ENCODE peak calls at places on chromosomes 16 and 17, in nine cellular contexts. E, T, H, U, M, B, A, P and F are unnamed samples.

GRCh38 chr16:13291934-13292333 is 390.5 kb downstream of the SHISA9 start:
- DNase-seq in E (peak; percentile 74), T (no peak), H (no peak), U (no peak), M (no peak), B (no peak), A (no peak), P (no peak), F (peak; percentile 33)

GRCh38 chr17:44417553-44417952 is 28.1 kb upstream of the ITGA2B start:
- DNase-seq in E (no peak), T (peak; percentile 35), H (no peak), U (no peak), M (no peak), B (peak; percentile 91), A (peak; percentile 51), P (peak; percentile 35), F (no peak)

GRCh38 chr17:79023886-79024771 is at the start of gene C1QTNF1:
- DNase-seq in E (peak; percentile 86), T (peak; percentile 79), H (peak; percentile 96), U (peak; percentile 59), M (peak; percentile 92), B (peak; percentile 52), A (no peak), P (no peak), F (peak; percentile 55)

GRCh38 chr16:25093208-25094061 is 18.1 kb upstream of the LCMT1 start:
- DNase-seq in E (no peak), T (no peak), H (no peak), U (no peak), M (no peak), B (no peak), A (no peak), P (no peak), F (no peak)

GRCh38 chr16:11700264-11701029 is 32.2 kb downstream of the SNN start:
- DNase-seq in E (no peak), T (no peak), H (no peak), U (no peak), M (peak; percentile 78), B (no peak), A (no peak), P (no peak), F (no peak)

GRCh38 chr17:17108681-17109049 is 66.4 kb downstream of the MPRIP start:
- DNase-seq in E (no peak), T (no peak), H (no peak), U (no peak), M (no peak), B (no peak), A (no peak), P (no peak), F (no peak)

GRCh38 chr16:21608647-21609328 is 9.4 kb downstream of the METTL9 start:
- DNase-seq in E (peak; percentile 36), T (no peak), H (no peak), U (no peak), M (no peak), B (peak; percentile 63), A (no peak), P (no peak), F (no peak)

GRCh38 chr17:54021418-54021817 is 198.7 kb downstream of the KIF2B start:
- DNase-seq in E (no peak), T (no peak), H (no peak), U (no peak), M (no peak), B (no peak), A (no peak), P (no peak), F (no peak)

GRCh38 chr17:60699090-60699489 is 21.4 kb downstream of the BCAS3 start:
- DNase-seq in E (no peak), T (no peak), H (no peak), U (no peak), M (no peak), B (no peak), A (no peak), P (no peak), F (no peak)

GRCh38 chr17:4903051-4903818 is at the start of gene CHRNE:
- DNase-seq in E (peak; percentile 87), T (peak; percentile 75), H (peak; percentile 58), U (peak; percentile 61), M (peak; percentile 94), B (peak; percentile 80), A (peak; percentile 37), P (peak; percentile 52), F (peak; percentile 80)

GRCh38 chr16:54503436-54503835 is 216.8 kb upstream of the IRX3 start:
- DNase-seq in E (no peak), T (no peak), H (no peak), U (no peak), M (no peak), B (no peak), A (no peak), P (no peak), F (no peak)

GRCh38 chr17:28912281-28912937 is 9.5 kb upstream of the DHRS13 start:
- DNase-seq in E (no peak), T (no peak), H (no peak), U (no peak), M (no peak), B (no peak), A (no peak), P (no peak), F (no peak)

GRCh38 chr17:42754782-42755181 is 6.2 kb upstream of the RAMP2 start:
- DNase-seq in E (no peak), T (no peak), H (no peak), U (peak; percentile 83), M (peak; percentile 94), B (peak; percentile 94), A (no peak), P (no peak), F (no peak)

GRCh38 chr17:17509601-17510425 is 13.6 kb upstream of the RASD1 start:
- DNase-seq in E (no peak), T (no peak), H (no peak), U (peak; percentile 9), M (no peak), B (no peak), A (no peak), P (no peak), F (no peak)

GRCh38 chr17:80228477-80228876 is 8.2 kb downstream of the SLC26A11 start:
- DNase-seq in E (no peak), T (no peak), H (no peak), U (no peak), M (no peak), B (no peak), A (no peak), P (no peak), F (no peak)

GRCh38 chr17:47882695-47883588 is 13.1 kb upstream of the SP2 start:
- DNase-seq in E (no peak), T (no peak), H (no peak), U (no peak), M (no peak), B (no peak), A (no peak), P (no peak), F (no peak)

GRCh38 chr16:86772671-86773338 is 194.5 kb downstream of the FOXL1 start:
- DNase-seq in E (peak; percentile 85), T (no peak), H (no peak), U (no peak), M (no peak), B (peak; percentile 70), A (no peak), P (no peak), F (no peak)

GRCh38 chr17:62727916-62728672 is 80.0 kb downstream of the MARCHF10 start:
- DNase-seq in E (no peak), T (no peak), H (no peak), U (no peak), M (peak; percentile 50), B (no peak), A (no peak), P (no peak), F (no peak)

GRCh38 chr16:52994942-52995341 is 57.8 kb downstream of the CHD9NB start:
- DNase-seq in E (no peak), T (no peak), H (no peak), U (no peak), M (no peak), B (no peak), A (no peak), P (no peak), F (no peak)
- TF ChIP-seq CTCF in E (no peak), T (no peak), H (no peak), U (no peak), M (no peak), B (no peak), A (no peak), P (no peak), F (no peak)

GRCh38 chr17:74454197-74455024 is 12.0 kb upstream of the CD300A start:
- DNase-seq in E (peak; percentile 38), T (peak; percentile 89), H (peak; percentile 48), U (peak; percentile 95), M (peak; percentile 97), B (peak; percentile 57), A (no peak), P (no peak), F (no peak)

GRCh38 chr17:74452841-74453661 is 13.4 kb upstream of the CD300A start:
- DNase-seq in E (peak; percentile 72), T (no peak), H (no peak), U (no peak), M (no peak), B (no peak), A (no peak), P (no peak), F (no peak)

GRCh38 chr17:74452027-74452840 is 14.2 kb upstream of the CD300A start:
- DNase-seq in E (no peak), T (no peak), H (no peak), U (no peak), M (no peak), B (peak; percentile 30), A (no peak), P (no peak), F (no peak)

GRCh38 chr17:74455025-74455585 is 11.3 kb upstream of the CD300A start:
- DNase-seq in E (peak; percentile 40), T (no peak), H (no peak), U (no peak), M (no peak), B (no peak), A (no peak), P (no peak), F (no peak)

GRCh38 chr17:74453665-74454196 is 12.7 kb upstream of the CD300A start:
- DNase-seq in E (peak; percentile 97), T (no peak), H (peak; percentile 98), U (no peak), M (no peak), B (no peak), A (no peak), P (peak; percentile 44), F (peak; percentile 87)
- TF ChIP-seq CTCF in E (no peak), T (no peak), H (peak; percentile 10), U (no peak), M (no peak), B (no peak), A (no peak), P (no peak), F (no peak)

DNA sequence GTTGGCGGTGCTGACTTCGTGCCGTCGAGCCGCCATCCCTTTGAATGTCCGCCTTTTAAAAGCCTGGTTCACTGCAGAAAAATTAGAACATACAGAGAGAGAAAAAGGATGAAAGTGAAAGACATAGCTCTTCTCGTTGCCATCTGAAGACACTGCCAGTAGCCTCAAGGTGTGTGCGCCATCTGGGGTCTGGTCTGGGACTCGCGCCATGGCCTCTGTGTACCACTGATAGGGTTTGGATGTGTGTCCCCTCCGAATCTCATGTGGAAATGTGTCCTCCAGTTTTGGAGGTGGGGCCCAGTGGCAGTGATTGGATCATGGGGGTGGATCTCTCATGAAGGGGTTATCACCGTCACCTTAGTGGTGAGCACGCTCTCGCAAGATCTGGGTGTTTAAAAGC is 15.5 kb downstream of the GSE1 start:
- DNase-seq in E (no peak), T (no peak), H (no peak), U (no peak), M (no peak), B (no peak), A (no peak), P (no peak), F (no peak)
- TF ChIP-seq CTCF in E (peak; percentile 49), T (no peak), H (no peak), U (no peak), M (no peak), B (no peak), A (no peak), P (no peak), F (no peak)

GRCh38 chr17:163514-164103 is 17.8 kb downstream of the DOC2B start:
- DNase-seq in E (peak; percentile 53), T (peak; percentile 42), H (no peak), U (no peak), M (no peak), B (no peak), A (no peak), P (no peak), F (no peak)
- TF ChIP-seq CTCF in E (peak; percentile 52), T (peak; percentile 23), H (peak; percentile 10), U (no peak), M (no peak), B (no peak), A (no peak), P (no peak), F (peak; percentile 25)